ENCODE peak calls at places on chromosomes 2 and 18, in four cellular contexts. J is tibial artery, T is body of pancreas, V is kidney epithelial cell. E is an unnamed sample.

GRCh38 chr18:78733762-78734613 is 245.6 kb upstream of the SALL3 start:
- DNase-seq in V (no peak), T (no peak), J (peak), E (no peak)

GRCh38 chr2:32647180-32647651 is 19.4 kb downstream of the TTC27 start:
- DNase-seq in J (no peak), V (no peak), T (no peak), E (peak)

GRCh38 chr18:77099501-77100370 is 32.8 kb downstream of the MBP start:
- DNase-seq in J (no peak), T (no peak), V (no peak), E (no peak)

GRCh38 chr18:51857989-51858388 is 482.0 kb upstream of the DCC start:
- DNase-seq in T (no peak), J (no peak), V (peak), E (no peak)

GRCh38 chr2:199258291-199258690 is 199.4 kb downstream of the SATB2 start:
- DNase-seq in T (no peak), V (no peak), J (no peak), E (no peak)

GRCh38 chr2:23249348-23249747 is 135.6 kb upstream of the KLHL29 start:
- DNase-seq in J (peak), V (no peak), T (no peak), E (no peak)

GRCh38 chr2:119428488-119429224 is 3.0 kb upstream of the TMEM37 start:
- DNase-seq in T (no peak), V (no peak), J (peak), E (no peak)

GRCh38 chr18:49207373-49207772 is 253.1 kb downstream of the DYM start:
- DNase-seq in T (no peak), J (no peak), V (peak), E (no peak)

GRCh38 chr18:10067670-10068659 is 154.1 kb downstream of the VAPA start:
- DNase-seq in J (peak), T (no peak), V (no peak), E (no peak)

GRCh38 chr2:48081317-48081628 is 175.0 kb upstream of the FBXO11 start:
- DNase-seq in T (no peak), V (no peak), J (no peak), E (no peak)

DNA sequence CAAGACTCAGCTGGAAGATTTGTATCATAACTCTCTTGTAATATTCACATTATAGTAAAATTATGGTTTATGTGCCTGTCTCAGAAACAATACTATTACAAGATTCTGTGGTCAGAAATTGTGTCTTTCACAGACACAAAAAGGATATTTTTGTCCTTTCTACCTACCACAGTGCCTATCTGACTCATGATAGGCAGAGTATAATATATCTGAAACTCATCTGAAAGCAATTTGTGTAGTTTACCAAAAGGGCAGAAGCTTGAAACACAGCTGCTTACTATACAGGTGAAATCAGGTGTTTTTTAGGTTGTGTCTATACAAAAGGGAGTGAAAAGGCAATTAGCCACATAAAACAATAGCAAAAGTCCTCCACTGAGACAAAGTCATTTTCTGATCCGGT is 10.9 kb downstream of the TMEM200C start:
- DNase-seq in T (no peak), V (no peak), J (no peak), E (no peak)
- TF ChIP-seq CTCF in T (no peak), V (no peak), J (no peak), E (no peak)

GRCh38 chr2:223944704-223945531 is at the start of gene WDFY1:
- DNase-seq in J (peak), V (no peak), T (peak), E (no peak)

GRCh38 chr2:223947711-223948205 is 2.6 kb upstream of the WDFY1 start:
- DNase-seq in J (no peak), T (no peak), V (no peak), E (no peak)

GRCh38 chr2:223943561-223944008 is 1.6 kb downstream of the WDFY1 start:
- DNase-seq in T (no peak), J (no peak), V (no peak), E (no peak)

GRCh38 chr2:223944166-223944703 is 900 bp downstream of the WDFY1 start:
- DNase-seq in J (peak), T (peak), V (no peak), E (no peak)

DNA sequence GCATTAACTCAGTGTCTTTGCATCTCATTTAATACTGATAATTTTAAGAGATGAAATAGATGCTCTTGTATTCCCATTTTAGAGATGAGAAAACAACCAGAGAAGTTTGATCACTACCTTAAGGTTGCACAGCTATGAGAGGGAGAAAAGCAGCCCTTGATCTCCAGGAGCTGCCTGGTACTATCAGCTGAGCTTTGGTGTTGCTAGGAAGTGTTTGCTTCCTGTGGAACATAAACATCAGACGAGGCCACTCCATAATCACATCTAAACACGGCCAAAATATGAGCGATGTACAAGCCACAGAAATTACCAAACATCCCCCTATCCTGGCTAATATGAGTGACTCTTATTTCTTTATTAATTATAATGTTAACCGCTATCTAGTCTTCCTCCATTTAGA is 620 bp upstream of the WDFY1 start:
- DNase-seq in T (no peak), V (no peak), J (no peak), E (no peak)
- H3K4me3 ChIP-seq in T (no peak), V (no peak), J (peak), E (no peak)

DNA sequence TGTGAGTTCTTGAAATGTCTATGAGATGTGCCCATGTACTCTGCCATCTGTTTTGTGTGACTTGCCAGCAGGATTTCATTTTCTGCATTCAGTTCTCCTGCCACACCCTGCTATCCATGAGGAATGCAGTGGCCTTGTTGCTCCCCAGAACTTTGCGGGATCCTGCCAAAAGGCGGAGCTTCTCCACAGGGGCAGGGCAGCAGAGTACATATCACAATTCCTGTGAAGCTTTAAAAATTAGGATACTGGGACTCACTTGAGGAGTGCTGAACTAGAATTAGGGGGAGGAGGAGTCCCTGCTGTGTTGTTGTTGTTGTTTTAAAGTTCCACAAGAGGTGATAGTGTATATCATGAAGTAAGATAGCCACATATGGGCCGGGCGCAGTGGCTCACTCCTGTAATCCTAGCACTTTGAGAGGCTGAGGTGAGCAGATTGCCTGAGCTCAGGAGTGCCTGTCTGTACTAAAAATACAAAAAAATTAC is 76.4 kb downstream of the TANC1 start:
- DNase-seq in V (no peak), T (no peak), J (no peak), E (no peak)
- TF ChIP-seq CTCF in V (no peak), T (no peak), J (no peak), E (no peak)

GRCh38 chr2:239370876-239371725 is 29.7 kb downstream of the HDAC4 start:
- DNase-seq in J (no peak), V (no peak), T (no peak), E (no peak)

GRCh38 chr2:239370403-239370802 is 30.4 kb downstream of the HDAC4 start:
- DNase-seq in V (no peak), T (no peak), J (no peak), E (no peak)

GRCh38 chr2:239368321-239368720 is 32.5 kb downstream of the HDAC4 start:
- DNase-seq in J (peak), T (no peak), V (no peak), E (no peak)

GRCh38 chr2:239368906-239369584 is 31.8 kb downstream of the HDAC4 start:
- DNase-seq in T (no peak), J (peak), V (no peak), E (no peak)

DNA sequence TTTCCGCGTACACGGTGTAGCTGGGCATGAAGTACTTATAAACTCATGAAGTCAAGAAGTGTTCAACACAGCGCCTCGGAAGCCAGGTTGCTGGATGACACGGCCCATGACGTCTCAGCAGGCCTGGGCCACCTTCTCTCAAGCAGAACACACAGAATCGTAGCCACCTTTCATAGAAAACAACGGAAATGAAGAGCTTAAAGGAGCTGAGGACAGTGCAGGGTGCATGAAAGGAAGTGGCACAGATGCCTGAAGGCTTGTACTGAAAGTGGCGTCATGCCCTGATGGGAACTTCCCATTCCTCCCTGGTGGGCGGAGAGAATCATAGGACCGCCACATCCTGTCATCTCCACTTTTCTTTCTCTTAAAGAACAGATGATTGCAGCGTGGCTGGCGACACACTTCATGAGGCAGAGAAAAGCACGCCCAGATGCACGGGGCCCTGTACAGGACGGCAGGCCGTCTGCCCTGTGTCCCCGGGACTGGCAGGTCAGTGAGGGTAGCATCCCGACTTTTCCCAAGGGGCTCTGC is 31.1 kb downstream of the HDAC4 start:
- DNase-seq in J (peak), V (peak), T (no peak), E (peak)
- H3K4me3 ChIP-seq in J (no peak), V (no peak), T (no peak), E (no peak)

GRCh38 chr2:236309669-236310029 is 45.4 kb upstream of the ASB18 start:
- DNase-seq in J (no peak), V (no peak), T (no peak), E (no peak)
- TF ChIP-seq CTCF in J (peak), V (peak), T (peak), E (no peak)

GRCh38 chr2:217954971-217955740 is 47.6 kb downstream of the TNS1 start:
- DNase-seq in T (peak), J (peak), V (no peak), E (no peak)
- H3K4me3 ChIP-seq in T (no peak), J (no peak), V (no peak), E (no peak)

GRCh38 chr2:74528600-74529356 is 728 bp downstream of the AUP1 start:
- DNase-seq in V (no peak), T (no peak), J (no peak), E (no peak)
- TF ChIP-seq CTCF in V (peak), T (no peak), J (no peak), E (no peak)

DNA sequence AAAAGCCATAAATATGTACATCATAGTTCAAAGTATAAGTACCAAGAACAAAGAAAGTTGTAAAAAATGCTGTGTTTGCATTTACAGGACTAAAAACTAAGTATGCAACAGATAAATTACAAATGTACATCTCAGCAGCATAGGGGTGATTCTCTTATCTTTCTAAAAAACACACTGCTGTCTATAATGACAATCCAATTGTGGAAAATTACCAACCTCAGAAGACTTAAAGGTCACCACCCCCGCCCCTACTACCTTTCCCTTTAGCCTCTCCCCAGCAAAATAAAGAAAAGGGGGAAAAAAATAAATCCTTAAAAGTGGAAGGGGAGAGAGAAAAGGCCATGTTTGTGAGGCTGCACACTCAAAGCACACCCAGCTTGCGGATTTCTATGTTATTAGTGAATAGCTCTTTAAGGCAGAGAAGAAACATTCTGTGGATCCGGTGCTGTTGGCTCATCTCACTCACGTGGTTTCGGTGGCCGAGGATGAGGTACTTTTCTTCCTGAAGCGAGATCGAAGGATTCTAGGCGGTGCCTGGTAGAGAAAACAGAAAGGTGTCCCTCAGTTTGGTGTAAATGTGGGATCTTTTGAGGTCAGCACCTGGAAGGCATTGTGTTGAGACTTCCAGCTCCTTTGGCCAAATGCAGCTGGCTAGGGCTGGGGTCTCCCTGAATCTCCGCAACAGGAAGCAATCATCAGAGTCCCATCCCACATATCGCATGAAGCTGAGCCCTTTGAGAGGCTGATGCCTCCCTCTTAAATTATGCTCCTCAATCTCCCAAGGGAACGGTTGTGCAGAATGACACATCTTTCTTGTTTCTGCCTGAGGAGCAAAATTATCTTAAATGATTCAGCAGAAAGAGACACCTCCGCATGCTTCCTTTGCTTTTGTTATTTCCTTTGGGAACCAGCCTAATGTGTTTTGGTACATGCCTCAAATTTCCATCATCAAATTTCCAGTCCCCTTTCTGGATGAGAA is 17.6 kb downstream of the MRPL35 start:
- DNase-seq in J (no peak), T (no peak), V (no peak), E (peak)
- H3K4me3 ChIP-seq in J (no peak), T (no peak), V (no peak), E (peak)

E was measured in AG04449.